ENCODE peak calls at places on chromosomes 3 and 15, in four cellular contexts. One of them, this sample, is unnamed.

GRCh38 chr3:62662680-62663079 is 212.5 kb downstream of the CADPS start:
- DNase-seq in neuronal stem cell: no peak
- DNase-seq in fibroblast of villous mesenchyme: no peak
- DNase-seq in A549: no peak
- DNase-seq in this sample: no peak

GRCh38 chr3:81295906-81296305 is 465.5 kb downstream of the GBE1 start:
- DNase-seq in A549: no peak
- DNase-seq in fibroblast of villous mesenchyme: no peak
- DNase-seq in neuronal stem cell: no peak
- DNase-seq in this sample: no peak

GRCh38 chr3:195908439-195909293 is at the start of gene TNK2:
- DNase-seq in A549: peak; percentile 19
- DNase-seq in neuronal stem cell: no peak
- DNase-seq in fibroblast of villous mesenchyme: peak; percentile 9
- DNase-seq in this sample: no peak

GRCh38 chr3:135034881-135035440 is 239.9 kb downstream of the EPHB1 start:
- DNase-seq in neuronal stem cell: no peak
- DNase-seq in fibroblast of villous mesenchyme: no peak
- DNase-seq in A549: no peak
- DNase-seq in this sample: no peak

GRCh38 chr3:118089563-118089962 is 945.1 kb downstream of the IGSF11 start:
- DNase-seq in A549: no peak
- DNase-seq in fibroblast of villous mesenchyme: peak; percentile 11
- DNase-seq in neuronal stem cell: no peak
- DNase-seq in this sample: no peak

GRCh38 chr3:117844676-117845075 is 1135.1 kb downstream of the TUSC7 start:
- DNase-seq in fibroblast of villous mesenchyme: no peak
- DNase-seq in A549: no peak
- DNase-seq in neuronal stem cell: no peak
- DNase-seq in this sample: no peak

GRCh38 chr3:161649900-161650484 is 153.4 kb downstream of the OTOL1 start:
- DNase-seq in A549: no peak
- DNase-seq in neuronal stem cell: no peak
- DNase-seq in fibroblast of villous mesenchyme: peak; percentile 6
- DNase-seq in this sample: no peak

GRCh38 chr15:78303729-78304486 is 4.5 kb upstream of the SKIC8 start:
- DNase-seq in fibroblast of villous mesenchyme: no peak
- DNase-seq in A549: no peak
- DNase-seq in neuronal stem cell: no peak
- DNase-seq in this sample: no peak

GRCh38 chr3:176734146-176734545 is 463.1 kb downstream of the TBL1XR1 start:
- DNase-seq in fibroblast of villous mesenchyme: no peak
- DNase-seq in A549: no peak
- DNase-seq in neuronal stem cell: no peak
- DNase-seq in this sample: no peak

GRCh38 chr3:123920868-123921267 is 36.7 kb upstream of the MYLK start:
- DNase-seq in neuronal stem cell: no peak
- DNase-seq in fibroblast of villous mesenchyme: no peak
- DNase-seq in A549: no peak
- DNase-seq in this sample: no peak
- H3K4me3 ChIP-seq in neuronal stem cell: no peak overlapping the region
- H3K4me3 ChIP-seq in fibroblast of villous mesenchyme: no peak overlapping the region
- H3K4me3 ChIP-seq in A549: no peak overlapping the region
- H3K4me3 ChIP-seq in this sample: no peak overlapping the region

DNA sequence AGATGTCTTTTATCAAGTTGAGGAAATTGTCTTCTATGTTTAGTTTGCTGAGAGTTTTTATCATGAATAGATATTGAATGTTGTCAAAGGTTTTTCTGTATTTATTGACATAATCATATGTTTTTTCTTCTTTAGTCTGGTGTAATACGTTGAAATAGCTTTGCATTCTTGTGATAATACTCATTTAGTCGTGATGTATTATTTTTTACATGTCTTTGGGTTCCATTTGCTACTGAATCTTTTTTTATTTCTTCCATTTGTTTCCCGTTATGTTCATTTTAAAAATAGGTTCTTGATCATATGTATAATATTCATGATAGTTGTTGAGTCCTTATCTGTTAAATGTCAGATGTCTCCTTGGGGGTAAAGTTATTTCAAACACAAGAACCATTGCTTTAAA is 8.1 kb downstream of the AKAP13 start:
- DNase-seq in neuronal stem cell: no peak
- DNase-seq in A549: no peak
- DNase-seq in fibroblast of villous mesenchyme: no peak
- DNase-seq in this sample: no peak
- H3K4me3 ChIP-seq in neuronal stem cell: no peak overlapping the region
- H3K4me3 ChIP-seq in A549: no peak overlapping the region
- H3K4me3 ChIP-seq in fibroblast of villous mesenchyme: no peak overlapping the region
- H3K4me3 ChIP-seq in this sample: no peak overlapping the region

DNA sequence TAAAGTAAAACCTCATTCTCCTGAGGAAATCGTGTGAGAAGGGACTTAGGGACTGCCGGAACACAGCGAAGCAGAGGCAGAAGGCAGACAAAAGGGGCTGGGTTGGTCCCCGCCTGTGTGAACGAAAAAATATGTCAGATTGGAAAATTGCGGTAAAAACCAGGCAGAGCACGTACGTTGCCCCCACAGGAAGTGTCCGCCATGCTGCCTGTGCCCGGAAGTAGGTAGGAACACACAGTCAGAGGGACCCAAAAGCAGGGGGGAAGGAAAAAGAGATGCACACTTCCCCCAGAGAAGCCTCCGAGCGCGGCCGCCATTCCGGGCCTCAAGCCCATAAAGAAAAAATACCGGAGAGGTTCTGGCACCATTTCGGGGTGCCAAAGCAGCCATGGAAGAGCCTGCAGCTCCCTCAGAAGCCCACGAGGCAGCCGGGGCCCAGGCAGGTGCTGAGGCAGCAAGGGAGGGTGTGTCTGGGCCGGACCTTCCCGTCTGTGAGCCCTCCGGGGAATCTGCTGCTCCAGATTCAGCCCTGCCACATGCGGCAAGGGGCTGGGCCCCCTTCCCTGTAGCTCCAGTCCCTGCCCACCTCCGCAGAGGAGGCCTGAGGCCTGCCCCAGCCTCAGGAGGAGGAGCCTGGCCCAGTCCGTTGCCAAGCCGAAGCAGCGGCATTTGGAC is at the start of gene MKRN3:
- DNase-seq in fibroblast of villous mesenchyme: peak; percentile 94
- DNase-seq in A549: peak; percentile 35
- DNase-seq in neuronal stem cell: peak; percentile 23
- DNase-seq in this sample: peak; percentile 85
- H3K4me3 ChIP-seq in fibroblast of villous mesenchyme: peak within 1 kb of the TSS; percentile 98
- H3K4me3 ChIP-seq in A549: peak within 1 kb of the TSS; percentile 64
- H3K4me3 ChIP-seq in neuronal stem cell: peak within 1 kb of the TSS; percentile 73
- H3K4me3 ChIP-seq in this sample: peak within 1 kb of the TSS; percentile 69

GRCh38 chr3:178794711-178795110 is 258.5 kb downstream of the KCNMB2 start:
- DNase-seq in neuronal stem cell: no peak
- DNase-seq in fibroblast of villous mesenchyme: no peak
- DNase-seq in A549: no peak
- DNase-seq in this sample: no peak
- H3K4me3 ChIP-seq in neuronal stem cell: no peak overlapping the region
- H3K4me3 ChIP-seq in fibroblast of villous mesenchyme: no peak overlapping the region
- H3K4me3 ChIP-seq in A549: no peak overlapping the region
- H3K4me3 ChIP-seq in this sample: no peak overlapping the region

GRCh38 chr15:81865850-81866537 is 179.8 kb downstream of the MEX3B start:
- DNase-seq in fibroblast of villous mesenchyme: no peak
- DNase-seq in A549: no peak
- DNase-seq in neuronal stem cell: no peak
- DNase-seq in this sample: no peak
- H3K4me3 ChIP-seq in fibroblast of villous mesenchyme: no peak overlapping the region
- H3K4me3 ChIP-seq in A549: no peak overlapping the region
- H3K4me3 ChIP-seq in neuronal stem cell: no peak overlapping the region
- H3K4me3 ChIP-seq in this sample: no peak overlapping the region

GRCh38 chr3:40971191-40972168 is 227.8 kb upstream of the CTNNB1 start:
- DNase-seq in A549: peak; percentile 62
- DNase-seq in neuronal stem cell: no peak
- DNase-seq in fibroblast of villous mesenchyme: peak; percentile 99
- DNase-seq in this sample: peak; percentile 99

GRCh38 chr3:40969341-40969740 is 230.0 kb upstream of the CTNNB1 start:
- DNase-seq in neuronal stem cell: no peak
- DNase-seq in A549: no peak
- DNase-seq in fibroblast of villous mesenchyme: no peak
- DNase-seq in this sample: no peak

GRCh38 chr3:40973141-40973540 is 226.2 kb upstream of the CTNNB1 start:
- DNase-seq in neuronal stem cell: no peak
- DNase-seq in fibroblast of villous mesenchyme: no peak
- DNase-seq in A549: no peak
- DNase-seq in this sample: no peak

GRCh38 chr3:40970067-40970466 is 229.2 kb upstream of the CTNNB1 start:
- DNase-seq in neuronal stem cell: no peak
- DNase-seq in fibroblast of villous mesenchyme: no peak
- DNase-seq in A549: no peak
- DNase-seq in this sample: no peak

DNA sequence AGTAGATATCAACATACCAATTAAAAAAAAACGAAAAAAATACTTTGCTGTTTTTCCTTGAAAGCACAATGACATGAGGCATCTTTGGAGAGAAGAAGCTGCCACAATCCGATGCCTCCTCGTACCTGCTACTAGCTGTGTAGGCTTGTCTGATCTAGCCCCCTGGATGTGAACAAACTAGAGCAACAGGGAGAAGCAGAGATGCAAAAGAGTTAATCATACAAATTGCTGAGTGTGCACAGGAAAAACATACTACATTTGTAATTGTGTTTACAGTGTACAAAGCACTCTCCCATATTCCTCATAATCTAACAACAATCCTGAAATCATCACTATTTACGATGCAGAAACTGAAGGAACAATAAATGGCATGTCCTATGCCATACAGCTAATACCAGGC is 227.0 kb upstream of the CTNNB1 start:
- DNase-seq in A549: no peak
- DNase-seq in neuronal stem cell: no peak
- DNase-seq in fibroblast of villous mesenchyme: no peak
- DNase-seq in this sample: no peak
- H3K4me3 ChIP-seq in A549: no peak overlapping the region
- H3K4me3 ChIP-seq in neuronal stem cell: no peak overlapping the region
- H3K4me3 ChIP-seq in fibroblast of villous mesenchyme: no peak overlapping the region
- H3K4me3 ChIP-seq in this sample: no peak overlapping the region

DNA sequence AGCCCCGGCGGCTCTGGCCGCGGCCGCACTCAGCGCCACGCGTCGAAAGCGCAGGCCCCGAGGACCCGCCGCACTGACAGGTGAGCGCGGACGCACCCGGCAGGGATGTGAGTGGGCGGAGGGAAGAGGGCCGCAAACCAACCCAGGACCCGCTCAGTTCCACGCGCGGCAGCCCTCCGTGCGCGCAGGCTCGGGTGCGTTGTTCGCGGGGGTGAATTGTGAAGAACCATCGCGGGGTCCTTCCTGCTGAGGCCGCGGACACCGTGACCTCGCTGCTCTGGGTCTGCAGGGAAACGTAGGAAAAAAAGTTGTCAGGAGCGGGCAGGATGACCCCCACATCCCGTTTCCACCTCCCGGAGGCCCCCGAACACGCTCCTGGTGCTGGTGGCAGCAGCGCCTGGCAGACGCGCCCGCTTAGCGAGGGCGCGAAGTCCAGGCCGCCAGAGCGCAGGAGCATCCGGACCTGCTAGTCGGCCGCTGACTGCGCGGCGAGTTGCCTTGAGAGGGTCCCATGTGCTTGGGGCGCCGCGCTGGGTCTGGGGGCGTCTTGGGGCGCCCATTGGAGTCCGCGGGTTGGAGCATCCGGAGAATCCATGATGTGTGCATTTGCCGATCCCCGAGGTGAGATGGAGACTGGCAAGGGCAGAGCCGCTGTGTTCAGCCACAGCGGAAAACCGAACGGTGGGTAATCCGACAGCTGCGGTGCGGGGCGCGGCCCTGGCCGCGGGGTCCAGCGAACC is 448 bp downstream of the GREM1 start:
- DNase-seq in A549: no peak
- DNase-seq in neuronal stem cell: peak; percentile 30
- DNase-seq in fibroblast of villous mesenchyme: peak; percentile 34
- DNase-seq in this sample: no peak
- H3K4me3 ChIP-seq in A549: peak overlapping the region; percentile 41
- H3K4me3 ChIP-seq in neuronal stem cell: peak overlapping the region; percentile 18
- H3K4me3 ChIP-seq in fibroblast of villous mesenchyme: peak overlapping the region; percentile 63
- H3K4me3 ChIP-seq in this sample: peak overlapping the region; percentile 51

DNA sequence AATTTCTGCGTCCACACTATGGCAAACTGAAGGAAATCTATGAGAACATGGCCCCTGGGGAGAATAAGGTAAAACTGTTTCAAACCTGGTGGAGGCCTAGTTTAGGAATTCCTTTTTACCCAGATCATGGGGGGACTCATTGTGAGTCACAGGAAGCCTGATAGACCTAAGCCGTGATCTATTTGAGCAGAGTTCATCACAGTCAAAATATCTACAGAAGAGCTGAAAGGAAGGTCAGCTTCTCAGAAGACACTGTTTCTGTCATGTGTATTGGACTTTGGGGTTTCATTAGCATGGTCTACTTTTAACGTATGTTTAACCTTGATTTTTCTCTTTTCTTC is 1.3 kb downstream of the PSMD2 start:
- DNase-seq in A549: no peak
- DNase-seq in fibroblast of villous mesenchyme: peak; percentile 11
- DNase-seq in neuronal stem cell: no peak
- DNase-seq in this sample: no peak
- H3K4me3 ChIP-seq in A549: peak overlapping the region; percentile 83
- H3K4me3 ChIP-seq in fibroblast of villous mesenchyme: peak overlapping the region; percentile 75
- H3K4me3 ChIP-seq in neuronal stem cell: peak overlapping the region; percentile 86
- H3K4me3 ChIP-seq in this sample: peak overlapping the region; percentile 80

DNA sequence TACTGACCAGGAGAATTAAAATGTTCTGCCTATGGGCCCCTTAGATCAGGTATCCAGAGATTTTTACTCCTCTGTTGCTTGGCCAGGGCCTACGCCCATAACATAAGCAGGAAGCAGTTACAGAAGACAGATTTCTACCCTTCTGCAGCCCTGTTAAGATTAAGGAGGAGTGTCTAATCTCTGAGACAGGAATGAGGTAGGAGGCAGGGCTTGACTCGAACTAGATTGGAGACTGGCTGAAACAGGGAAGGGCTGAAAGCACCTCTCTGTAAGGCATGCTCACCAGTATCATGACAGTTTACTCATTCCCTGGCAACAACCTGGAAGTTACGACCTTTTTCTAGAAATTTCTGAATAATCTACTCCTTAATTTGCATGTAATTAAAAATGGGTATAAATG is 16.7 kb downstream of the PLA2G4D start:
- DNase-seq in neuronal stem cell: no peak
- DNase-seq in fibroblast of villous mesenchyme: no peak
- DNase-seq in A549: no peak
- DNase-seq in this sample: no peak
- H3K4me3 ChIP-seq in neuronal stem cell: no peak overlapping the region
- H3K4me3 ChIP-seq in fibroblast of villous mesenchyme: no peak overlapping the region
- H3K4me3 ChIP-seq in A549: no peak overlapping the region
- H3K4me3 ChIP-seq in this sample: no peak overlapping the region

This sample was measured in fibroblast of pulmonary artery.